ENCODE peak calls at places on chromosomes 6 and 20, in five cellular contexts. Q is GM23338; K is frontal cortex; G is activated CD4-positive, alpha-beta T cell treated with anti-CD3 and anti-CD28 coated beads for 24 hours; Z is stimulated activated CD8-positive, alpha-beta memory T cell treated with anti-CD3 and anti-CD28 coated beads, Interleukin-15, amount 100 ng/mL, for 1 hour. O is an unnamed sample.
A peak's percentile ranks its signal among the peaks of the same experiment; 100 is the strongest.

GRCh38 chr6:74166849-74167248 is 470.8 kb downstream of the CD109 start:
- DNase-seq in Q (no peak), K (no peak), G (no peak), Z (no peak), O (no peak)

GRCh38 chr20:20712004-20712473 is 405 bp downstream of the RALGAPA2 start:
- DNase-seq in Q (peak; percentile 48), K (no peak), G (no peak), Z (no peak), O (no peak)

GRCh38 chr6:80250391-80250997 is 144.0 kb downstream of the BCKDHB start:
- DNase-seq in Q (no peak), K (no peak), G (no peak), Z (no peak), O (no peak)

GRCh38 chr6:103707596-103708325 is 1152.0 kb downstream of the HACE1 start:
- DNase-seq in Q (no peak), K (no peak), G (no peak), Z (no peak), O (no peak)

GRCh38 chr20:48826883-48827771 is 672 bp downstream of the PREX1 start:
- DNase-seq in Q (peak; percentile 71), K (no peak), G (no peak), Z (no peak), O (no peak)

GRCh38 chr6:162373192-162373591 is 354.4 kb downstream of the PRKN start:
- DNase-seq in Q (no peak), K (no peak), G (no peak), Z (no peak), O (no peak)

GRCh38 chr20:58393299-58393698 is 4.3 kb downstream of the VAPB start:
- DNase-seq in Q (no peak), K (no peak), G (no peak), Z (no peak), O (no peak)

GRCh38 chr6:42783177-42783875 is 1.5 kb downstream of the BICRAL start:
- DNase-seq in Q (peak; percentile 73), K (peak; percentile 72), G (peak; percentile 56), Z (peak; percentile 41), O (peak; percentile 23)

GRCh38 chr6:34053721-34054120 is 92.2 kb downstream of the GRM4 start:
- DNase-seq in Q (peak; percentile 59), K (no peak), G (no peak), Z (no peak), O (no peak)

GRCh38 chr6:109867970-109868358 is 110.1 kb upstream of the GPR6 start:
- DNase-seq in Q (no peak), K (no peak), G (no peak), Z (no peak), O (no peak)

GRCh38 chr6:37482356-37483292 is 17.1 kb downstream of the CCDC167 start:
- DNase-seq in Q (no peak), K (no peak), G (no peak), Z (no peak), O (no peak)

GRCh38 chr6:118768904-118769325 is 117.5 kb upstream of the CEP85L start:
- DNase-seq in Q (no peak), K (no peak), G (no peak), Z (no peak), O (no peak)

GRCh38 chr6:44062771-44063560 is 64.3 kb downstream of the MRPL14 start:
- DNase-seq in Q (peak; percentile 89), K (no peak), G (no peak), Z (no peak), O (no peak)

GRCh38 chr6:118722820-118723526 is 71.6 kb upstream of the CEP85L start:
- DNase-seq in Q (no peak), K (no peak), G (no peak), Z (no peak), O (no peak)

GRCh38 chr6:56199956-56200355 is 47.4 kb downstream of the COL21A1 start:
- DNase-seq in Q (no peak), K (no peak), G (no peak), Z (no peak), O (no peak)

GRCh38 chr6:168124161-168124560 is 45.1 kb upstream of the FRMD1 start:
- DNase-seq in Q (no peak), K (no peak), G (no peak), Z (no peak), O (peak; percentile 68)

GRCh38 chr6:131013495-131013894 is 49.5 kb downstream of the EPB41L2 start:
- DNase-seq in Q (no peak), K (no peak), G (no peak), Z (no peak), O (no peak)

GRCh38 chr6:85473748-85474147 is 23.9 kb downstream of the NT5E start:
- DNase-seq in Q (no peak), K (no peak), G (no peak), Z (no peak), O (no peak)

GRCh38 chr6:37566209-37566859 is 66.6 kb upstream of the CCDC167 start:
- DNase-seq in Q (peak; percentile 84), K (peak; percentile 83), G (peak; percentile 66), Z (peak; percentile 54), O (no peak)

GRCh38 chr6:46191961-46192360 is 21.2 kb upstream of the ENPP5 start:
- DNase-seq in Q (no peak), K (no peak), G (no peak), Z (no peak), O (no peak)

GRCh38 chr6:167303660-167304625 is 12.8 kb downstream of the UNC93A start:
- DNase-seq in Q (no peak), K (no peak), G (no peak), Z (no peak), O (no peak)

GRCh38 chr20:60209048-60209447 is 250.8 kb downstream of the CDH26 start:
- DNase-seq in Q (no peak), K (no peak), G (no peak), Z (no peak), O (no peak)

GRCh38 chr6:140376209-140376608 is 1001.8 kb upstream of the CITED2 start:
- DNase-seq in Q (no peak), K (no peak), G (no peak), Z (no peak), O (no peak)

GRCh38 chr20:33259371-33259770 is 23.6 kb downstream of the BPIFA1 start:
- DNase-seq in Q (no peak), K (no peak), G (no peak), Z (no peak), O (no peak)

GRCh38 chr20:4067600-4068261 is 52.4 kb upstream of the RNF24 start:
- DNase-seq in Q (no peak), K (no peak), G (no peak), Z (no peak), O (no peak)

O was measured in NCI-H1048.